ENCODE peak calls at places on chromosomes 11 and 22, in ten cellular contexts. K is HepG2; Y is activated naive CD4-positive, alpha-beta T cell treated with anti-CD3 and anti-CD28 coated beads, Interleukin-2, amount 10 ng/mL, durations not matched to agents 7 days and 5 days; D is M059J; X is activated CD8-positive, alpha-beta memory T cell treated with anti-CD3 and anti-CD28 coated beads for 1 hour; B is EH; W is NCI-H2081; C is heart left ventricle; G is activated T-cell treated with anti-CD3 and anti-CD28 coated beads for 1 hour; F is activated T-helper 2 cell treated with anti-CD3 and anti-CD28 coated beads, Interferon-gamma antibody, Interleukin-2, Interleukin-4, amounts not matched to agents 10 μg/mL and 5 μg/mL and 100 μg/mL, durations not matched to agents 14 hours and 24 hours and 36 hours. A is an unnamed sample.
A peak's percentile ranks its signal among the peaks of the same experiment; 100 is the strongest.

GRCh38 chr11:132177106-132177505 is 806.7 kb downstream of the NTM start:
- DNase-seq in K (peak; percentile 9), F (no peak), C (no peak), W (no peak), B (peak; percentile 69), Y (no peak), X (no peak), D (peak; percentile 41), G (no peak), A (no peak)

GRCh38 chr11:116162086-116162485 is 610.7 kb downstream of the BUD13 start:
- DNase-seq in C (no peak), Y (no peak), K (no peak), G (no peak), F (no peak), D (no peak), X (no peak), B (no peak), W (no peak), A (no peak)

GRCh38 chr11:86495341-86495740 is 120.7 kb downstream of the CCDC81 start:
- DNase-seq in D (no peak), C (no peak), B (peak; percentile 53), Y (no peak), G (no peak), K (no peak), W (no peak), F (no peak), X (no peak), A (no peak)

GRCh38 chr22:50473855-50474671 is 772 bp downstream of the SBF1 start:
- DNase-seq in K (no peak), C (peak; percentile 42), X (no peak), F (no peak), W (no peak), Y (peak; percentile 60), D (peak; percentile 25), G (no peak), B (peak; percentile 59), A (peak; percentile 12)

GRCh38 chr11:113159967-113160621 is 154.3 kb upstream of the TTC12 start:
- DNase-seq in C (peak; percentile 45), W (peak; percentile 66), F (no peak), Y (no peak), B (no peak), G (no peak), D (no peak), K (no peak), X (no peak), A (no peak)

GRCh38 chr11:121081320-121081719 is 19.7 kb upstream of the TECTA start:
- DNase-seq in X (no peak), K (no peak), F (no peak), C (no peak), Y (no peak), G (no peak), W (no peak), D (no peak), B (no peak), A (no peak)

GRCh38 chr11:2655834-2656622 is 43.8 kb downstream of the KCNQ1OT1 start:
- DNase-seq in Y (no peak), G (no peak), W (no peak), C (no peak), K (no peak), B (peak; percentile 52), D (peak; percentile 81), X (no peak), F (no peak), A (no peak)

GRCh38 chr22:19290400-19291217 is 910 bp downstream of the CLTCL1 start:
- DNase-seq in D (no peak), G (no peak), W (no peak), Y (peak; percentile 25), X (no peak), B (peak; percentile 21), F (no peak), C (no peak), K (peak; percentile 10), A (no peak)

GRCh38 chr22:16658068-16658467 is 65.5 kb upstream of the CCT8L2 start:
- DNase-seq in K (no peak), D (no peak), X (no peak), F (no peak), B (no peak), Y (no peak), G (no peak), C (no peak), W (no peak), A (no peak)

GRCh38 chr11:34478845-34479663 is 34.5 kb downstream of the ELF5 start:
- DNase-seq in F (no peak), D (no peak), K (no peak), W (no peak), Y (no peak), G (no peak), X (no peak), C (no peak), B (no peak), A (no peak)

A was measured in NCI-H1694.